ENCODE peak calls at places on chromosome 3, in six cellular contexts. X is HCT116, L is upper lobe of left lung, Q is transverse colon, Z is stomach, B is sigmoid colon. U is an unnamed sample.

GRCh38 chr3:42043116-42043796 is 47.9 kb upstream of the TRAK1 start:
- DNase-seq in X (no peak), L (no peak), Q (no peak), Z (no peak), B (peak), U (no peak)

GRCh38 chr3:18751514-18751913 is 326.4 kb upstream of the SATB1 start:
- DNase-seq in X (no peak), L (no peak), Q (no peak), Z (no peak), B (no peak), U (no peak)

GRCh38 chr3:119690043-119690656 is 12.7 kb upstream of the CFAP91 start:
- DNase-seq in X (no peak), L (no peak), Q (no peak), Z (no peak), B (no peak), U (no peak)

GRCh38 chr3:175179055-175179454 is 319.9 kb downstream of the NAALADL2 start:
- DNase-seq in X (no peak), L (no peak), Q (no peak), Z (no peak), B (no peak), U (no peak)

GRCh38 chr3:22612927-22613326 is 590.2 kb upstream of the UBE2E2 start:
- DNase-seq in X (no peak), L (no peak), Q (no peak), Z (no peak), B (no peak), U (no peak)

GRCh38 chr3:64176461-64176996 is 48.7 kb downstream of the PRICKLE2 start:
- DNase-seq in X (no peak), L (no peak), Q (no peak), Z (no peak), B (no peak), U (no peak)

GRCh38 chr3:160331127-160331937 is 67.7 kb downstream of the IFT80 start:
- DNase-seq in X (peak), L (no peak), Q (no peak), Z (no peak), B (no peak), U (no peak)

GRCh38 chr3:111392911-111393351 is 149.1 kb upstream of the CD96 start:
- DNase-seq in X (peak), L (no peak), Q (no peak), Z (no peak), B (no peak), U (no peak)

GRCh38 chr3:101084404-101084803 is 91.2 kb upstream of the ABI3BP start:
- DNase-seq in X (no peak), L (no peak), Q (no peak), Z (no peak), B (no peak), U (no peak)

GRCh38 chr3:44427683-44428082 is 49.8 kb downstream of the ZNF445 start:
- DNase-seq in X (no peak), L (no peak), Q (no peak), Z (no peak), B (no peak), U (no peak)

GRCh38 chr3:126464494-126464893 is 11.2 kb downstream of the ZXDC start:
- DNase-seq in X (no peak), L (no peak), Q (no peak), Z (no peak), B (peak), U (no peak)

GRCh38 chr3:165839296-165840076 is 2.3 kb upstream of the BCHE start:
- DNase-seq in X (no peak), L (no peak), Q (no peak), Z (no peak), B (no peak), U (no peak)

GRCh38 chr3:39911465-39912309 is 102.3 kb downstream of the MYRIP start:
- DNase-seq in X (no peak), L (no peak), Q (no peak), Z (no peak), B (no peak), U (no peak)

GRCh38 chr3:9903904-9904303 is 1.3 kb downstream of the IL17RE start:
- DNase-seq in X (no peak), L (no peak), Q (no peak), Z (peak), B (no peak), U (no peak)

GRCh38 chr3:121552797-121553196 is 7.0 kb upstream of the POLQ start:
- DNase-seq in X (no peak), L (no peak), Q (no peak), Z (no peak), B (no peak), U (no peak)

GRCh38 chr3:173584093-173584833 is 186.7 kb downstream of the NLGN1 start:
- DNase-seq in X (peak), L (no peak), Q (no peak), Z (no peak), B (no peak), U (no peak)

GRCh38 chr3:13022348-13023250 is 50.6 kb downstream of the IQSEC1 start:
- DNase-seq in X (no peak), L (peak), Q (no peak), Z (peak), B (peak), U (no peak)

GRCh38 chr3:152159328-152159727 is 109.4 kb upstream of the MBNL1 start:
- DNase-seq in X (no peak), L (no peak), Q (peak), Z (no peak), B (no peak), U (no peak)

GRCh38 chr3:100893108-100893507 is 100.1 kb downstream of the ABI3BP start:
- DNase-seq in X (no peak), L (no peak), Q (peak), Z (no peak), B (no peak), U (no peak)

GRCh38 chr3:192825657-192826200 is 91.9 kb downstream of the MB21D2 start:
- DNase-seq in X (no peak), L (no peak), Q (peak), Z (no peak), B (no peak), U (no peak)
- TF ChIP-seq POLR2AphosphoS5 in X (no peak), L (no peak), Q (no peak), Z (peak), B (no peak), U (no peak)

GRCh38 chr3:130960139-130960779 is 66.4 kb downstream of the ASTE1 start:
- DNase-seq in X (no peak), L (no peak), Q (no peak), Z (no peak), B (no peak), U (no peak)

GRCh38 chr3:130967281-130967680 is 59.3 kb downstream of the ASTE1 start:
- DNase-seq in X (no peak), L (no peak), Q (no peak), Z (no peak), B (no peak), U (no peak)

GRCh38 chr3:130963444-130963843 is 63.2 kb downstream of the ASTE1 start:
- DNase-seq in X (no peak), L (no peak), Q (no peak), Z (no peak), B (no peak), U (no peak)

GRCh38 chr3:130961458-130961857 is 65.2 kb downstream of the ASTE1 start:
- DNase-seq in X (no peak), L (no peak), Q (no peak), Z (no peak), B (no peak), U (no peak)

GRCh38 chr3:130963878-130964277 is 62.7 kb downstream of the ASTE1 start:
- DNase-seq in X (peak), L (no peak), Q (no peak), Z (no peak), B (no peak), U (no peak)
- H3K27ac ChIP-seq in X (no peak), L (no peak), Q (no peak), Z (no peak), B (no peak), U (no peak)

GRCh38 chr3:16176391-16177030 is 2.0 kb downstream of the GALNT15 start:
- DNase-seq in X (no peak), L (no peak), Q (no peak), Z (no peak), B (no peak), U (no peak)

GRCh38 chr3:16174976-16175901 is 759 bp downstream of the GALNT15 start:
- DNase-seq in X (no peak), L (peak), Q (no peak), Z (no peak), B (no peak), U (no peak)

GRCh38 chr3:16171825-16172224 is 2.7 kb upstream of the GALNT15 start:
- DNase-seq in X (no peak), L (no peak), Q (no peak), Z (no peak), B (no peak), U (no peak)

GRCh38 chr3:16173696-16174355 is 654 bp upstream of the GALNT15 start:
- DNase-seq in X (no peak), L (no peak), Q (no peak), Z (no peak), B (no peak), U (no peak)

GRCh38 chr3:16174389-16174788 is at the start of gene GALNT15:
- DNase-seq in X (no peak), L (peak), Q (peak), Z (peak), B (peak), U (peak)
- TF ChIP-seq POLR2AphosphoS5 in X (no peak), L (peak), Q (peak), Z (peak), B (peak), U (peak)

GRCh38 chr3:113054552-113054951 is 63.8 kb downstream of the GTPBP8 start:
- DNase-seq in X (no peak), L (no peak), Q (no peak), Z (no peak), B (no peak), U (no peak)

GRCh38 chr3:113055201-113055600 is 64.4 kb downstream of the GTPBP8 start:
- DNase-seq in X (no peak), L (no peak), Q (no peak), Z (no peak), B (no peak), U (no peak)

GRCh38 chr3:113053169-113053568 is 62.4 kb downstream of the GTPBP8 start:
- DNase-seq in X (no peak), L (no peak), Q (no peak), Z (no peak), B (no peak), U (no peak)

GRCh38 chr3:113051827-113052226 is 61.0 kb downstream of the GTPBP8 start:
- DNase-seq in X (no peak), L (no peak), Q (no peak), Z (no peak), B (peak), U (peak)

GRCh38 chr3:113051222-113051804 is 60.5 kb downstream of the GTPBP8 start:
- DNase-seq in X (peak), L (no peak), Q (peak), Z (peak), B (peak), U (peak)
- H3K27ac ChIP-seq in X (no peak), L (no peak), Q (peak), Z (peak), B (peak), U (peak)